ENCODE peak calls at places on chromosomes 7 and 10, in four cellular contexts. H, C, O and V are unnamed samples.

GRCh38 chr10:71761105-71761511 is 12.2 kb downstream of the VSIR start:
- DNase-seq in H (no peak), C (no peak), O (no peak), V (no peak)

GRCh38 chr7:157073335-157073734 is 62.9 kb upstream of the MNX1 start:
- DNase-seq in C (no peak), H (no peak), O (no peak), V (no peak)

GRCh38 chr7:98467570-98468312 is 66.9 kb upstream of the BAIAP2L1 start:
- DNase-seq in C (no peak), O (no peak), H (no peak), V (no peak)

GRCh38 chr7:84688671-84689070 is 494.1 kb upstream of the SEMA3A start:
- DNase-seq in O (no peak), H (peak; percentile 13), C (no peak), V (no peak)

GRCh38 chr10:101967119-101967518 is 88.9 kb downstream of the ARMH3 start:
- DNase-seq in H (no peak), O (no peak), C (no peak), V (no peak)

GRCh38 chr7:76232698-76233097 is 31.0 kb downstream of the SRRM3 start:
- DNase-seq in C (no peak), O (no peak), H (no peak), V (no peak)

GRCh38 chr10:58952162-58952561 is 224.3 kb upstream of the PHYHIPL start:
- DNase-seq in O (no peak), H (peak; percentile 32), C (no peak), V (no peak)

GRCh38 chr10:80630324-80630723 is 92.6 kb downstream of the SH2D4B start:
- DNase-seq in H (no peak), O (no peak), C (no peak), V (no peak)

GRCh38 chr10:43623351-43623750 is 17.1 kb downstream of the ZNF485 start:
- DNase-seq in H (peak; percentile 21), C (no peak), O (no peak), V (no peak)

GRCh38 chr10:90587081-90587491 is 270.8 kb downstream of the HTR7 start:
- DNase-seq in H (no peak), O (no peak), C (peak; percentile 43), V (no peak)

GRCh38 chr7:43273939-43274719 is 161.7 kb downstream of the HECW1 start:
- DNase-seq in H (no peak), C (no peak), O (no peak), V (no peak)

GRCh38 chr7:33883566-33883965 is 21.8 kb upstream of the BMPER start:
- DNase-seq in H (no peak), O (no peak), C (no peak), V (no peak)

GRCh38 chr10:120514035-120514620 is 57.1 kb downstream of the PLPP4 start:
- DNase-seq in C (no peak), H (peak; percentile 58), O (no peak), V (no peak)